ENCODE peak calls at places on chromosomes 5 and 9, in nine cellular contexts. D is A549, Z is body of pancreas, G is coronary artery, Y is heart left ventricle, H is astrocyte of the cerebellum, P is K562, V is adrenal gland, W is NB4. A is an unnamed sample.

GRCh38 chr9:5971740-5972139 is 43.7 kb downstream of the RANBP6 start:
- DNase-seq in D (no peak), Z (no peak), G (no peak), Y (no peak), H (peak), P (no peak), V (no peak), W (peak), A (peak)

GRCh38 chr5:181261320-181262085 is 560 bp upstream of the TRIM52 start:
- DNase-seq in D (peak), Z (peak), G (peak), Y (peak), H (no peak), P (peak), V (peak), W (peak), A (peak)

GRCh38 chr9:33375238-33375840 is 27.0 kb downstream of the AQP7 start:
- DNase-seq in D (no peak), Z (no peak), G (no peak), Y (no peak), H (no peak), P (no peak), V (peak), W (no peak), A (no peak)

GRCh38 chr5:54651482-54652076 is 134.0 kb downstream of the SNX18 start:
- DNase-seq in D (no peak), Z (peak), G (peak), Y (peak), H (no peak), P (no peak), V (peak), W (no peak), A (peak)

GRCh38 chr5:157556615-157557418 is 18.8 kb downstream of the ADAM19 start:
- DNase-seq in D (no peak), Z (no peak), G (peak), Y (no peak), H (no peak), P (no peak), V (no peak), W (no peak), A (no peak)

GRCh38 chr9:116806075-116806474 is 119.0 kb downstream of the TRIM32 start:
- DNase-seq in D (peak), Z (no peak), G (no peak), Y (no peak), H (peak), P (no peak), V (no peak), W (peak), A (peak)

GRCh38 chr5:179612577-179613459 is 10.7 kb downstream of the HNRNPH1 start:
- DNase-seq in D (no peak), Z (no peak), G (no peak), Y (no peak), H (no peak), P (peak), V (no peak), W (peak), A (peak)

GRCh38 chr5:15821506-15821905 is 321.5 kb downstream of the FBXL7 start:
- DNase-seq in D (no peak), Z (no peak), G (no peak), Y (no peak), H (no peak), P (no peak), V (no peak), W (no peak), A (peak)

GRCh38 chr5:171152382-171152781 is 156.7 kb upstream of the TLX3 start:
- DNase-seq in D (peak), Z (no peak), G (no peak), Y (no peak), H (no peak), P (peak), V (no peak), W (peak), A (peak)

GRCh38 chr5:142059304-142059940 is 46.6 kb upstream of the GNPDA1 start:
- DNase-seq in D (peak), Z (peak), G (no peak), Y (peak), H (no peak), P (no peak), V (peak), W (peak), A (peak)

GRCh38 chr5:150644496-150644895 is 4.0 kb downstream of the SYNPO start:
- DNase-seq in D (no peak), Z (peak), G (no peak), Y (peak), H (no peak), P (no peak), V (peak), W (no peak), A (no peak)

GRCh38 chr9:25716220-25716872 is 38.1 kb upstream of the TUSC1 start:
- DNase-seq in D (peak), Z (peak), G (no peak), Y (no peak), H (peak), P (no peak), V (peak), W (no peak), A (peak)

GRCh38 chr5:1445313-1445894 is at the start of gene SLC6A3:
- DNase-seq in D (no peak), Z (peak), G (no peak), Y (no peak), H (no peak), P (peak), V (no peak), W (no peak), A (no peak)

GRCh38 chr5:80275347-80275746 is 19.5 kb upstream of the SERINC5 start:
- DNase-seq in D (peak), Z (no peak), G (no peak), Y (no peak), H (no peak), P (peak), V (no peak), W (peak), A (peak)

GRCh38 chr9:89743216-89743575 is 138.4 kb downstream of the GADD45G start:
- DNase-seq in D (no peak), Z (no peak), G (no peak), Y (no peak), H (no peak), P (no peak), V (no peak), W (peak), A (no peak)

GRCh38 chr9:69195681-69196080 is 21.6 kb downstream of the TJP2 start:
- DNase-seq in D (no peak), Z (no peak), G (no peak), Y (no peak), H (no peak), P (no peak), V (peak), W (no peak), A (no peak)

GRCh38 chr5:100595152-100595811 is 60.1 kb downstream of the FAM174A start:
- DNase-seq in D (peak), Z (peak), G (no peak), Y (peak), H (peak), P (peak), V (peak), W (peak), A (peak)

GRCh38 chr9:89899476-89900047 is 294.8 kb downstream of the GADD45G start:
- DNase-seq in D (no peak), Z (no peak), G (no peak), Y (no peak), H (no peak), P (no peak), V (no peak), W (no peak), A (no peak)

GRCh38 chr9:90802534-90802933 is 915 bp downstream of the SYK start:
- DNase-seq in D (no peak), Z (no peak), G (no peak), Y (no peak), H (no peak), P (no peak), V (no peak), W (peak), A (no peak)

GRCh38 chr5:180703912-180704311 is 35.9 kb downstream of the OR2Y1 start:
- DNase-seq in D (no peak), Z (no peak), G (no peak), Y (no peak), H (no peak), P (no peak), V (no peak), W (no peak), A (no peak)

GRCh38 chr9:36765468-36766341 is 193.0 kb downstream of the MELK start:
- DNase-seq in D (peak), Z (peak), G (no peak), Y (peak), H (no peak), P (peak), V (peak), W (peak), A (peak)

GRCh38 chr9:124695280-124695890 is 75.7 kb downstream of the NR6A1 start:
- DNase-seq in D (peak), Z (no peak), G (no peak), Y (no peak), H (no peak), P (no peak), V (no peak), W (no peak), A (no peak)

GRCh38 chr5:96687812-96688453 is 25.8 kb downstream of the CAST start:
- DNase-seq in D (peak), Z (no peak), G (no peak), Y (no peak), H (peak), P (peak), V (no peak), W (peak), A (peak)

GRCh38 chr5:145863005-145863404 is 9.8 kb downstream of the GRXCR2 start:
- DNase-seq in D (no peak), Z (no peak), G (no peak), Y (no peak), H (no peak), P (no peak), V (no peak), W (no peak), A (no peak)

GRCh38 chr9:93133641-93134017 is 422 bp downstream of the NINJ1 start:
- DNase-seq in D (peak), Z (peak), G (peak), Y (peak), H (peak), P (peak), V (peak), W (peak), A (peak)

GRCh38 chr5:35129921-35130485 is 82.3 kb upstream of the AGXT2 start:
- DNase-seq in D (no peak), Z (peak), G (no peak), Y (no peak), H (peak), P (no peak), V (no peak), W (no peak), A (no peak)

GRCh38 chr9:133323991-133324703 is 11.8 kb downstream of the SURF6 start:
- DNase-seq in D (no peak), Z (no peak), G (no peak), Y (no peak), H (no peak), P (no peak), V (no peak), W (no peak), A (no peak)

GRCh38 chr5:96807099-96807654 is 568 bp downstream of the ERAP1 start:
- DNase-seq in D (peak), Z (peak), G (peak), Y (peak), H (no peak), P (peak), V (peak), W (peak), A (peak)

GRCh38 chr5:151082976-151083651 is 2.3 kb upstream of the TNIP1 start:
- DNase-seq in D (peak), Z (no peak), G (no peak), Y (peak), H (no peak), P (no peak), V (no peak), W (no peak), A (no peak)

GRCh38 chr9:35684921-35685320 is 4.8 kb downstream of the TPM2 start:
- DNase-seq in D (no peak), Z (no peak), G (no peak), Y (no peak), H (no peak), P (no peak), V (no peak), W (no peak), A (no peak)

GRCh38 chr5:96794757-96795156 is 13.0 kb downstream of the ERAP1 start:
- DNase-seq in D (no peak), Z (no peak), G (no peak), Y (no peak), H (no peak), P (no peak), V (no peak), W (no peak), A (no peak)

GRCh38 chr9:97790542-97790941 is 62.5 kb upstream of the FOXE1 start:
- DNase-seq in D (no peak), Z (no peak), G (no peak), Y (no peak), H (no peak), P (no peak), V (no peak), W (no peak), A (no peak)

GRCh38 chr9:125538092-125538473 is 168.9 kb downstream of the MAPKAP1 start:
- DNase-seq in D (peak), Z (peak), G (no peak), Y (no peak), H (peak), P (peak), V (peak), W (no peak), A (peak)

GRCh38 chr9:128891354-128892222 is 9.7 kb downstream of the LRRC8A start:
- DNase-seq in D (no peak), Z (no peak), G (no peak), Y (no peak), H (no peak), P (no peak), V (no peak), W (no peak), A (peak)

GRCh38 chr5:163362806-163363788 is 74.3 kb upstream of the CCNG1 start:
- DNase-seq in D (no peak), Z (no peak), G (no peak), Y (no peak), H (no peak), P (no peak), V (no peak), W (no peak), A (peak)

GRCh38 chr9:15271403-15271802 is 35.6 kb downstream of the TTC39B start:
- DNase-seq in D (no peak), Z (no peak), G (no peak), Y (no peak), H (no peak), P (peak), V (no peak), W (peak), A (no peak)
- TF ChIP-seq CTCF in D (no peak), Z (no peak), G (no peak), Y (no peak), H (no peak), P (peak), V (no peak), W (peak), A (no peak)

GRCh38 chr5:124754206-124754927 is 7.9 kb upstream of the ZNF608 start:
- DNase-seq in D (no peak), Z (no peak), G (no peak), Y (no peak), H (no peak), P (no peak), V (no peak), W (no peak), A (no peak)
- H3K4me3 ChIP-seq in D (no peak), Z (no peak), G (no peak), Y (no peak), H (no peak), P (no peak), V (no peak), W (no peak), A (no peak)

GRCh38 chr9:131475956-131476776 is 26.6 kb upstream of the POMT1 start:
- DNase-seq in D (no peak), Z (no peak), G (peak), Y (peak), H (no peak), P (no peak), V (no peak), W (no peak), A (no peak)
- TF ChIP-seq CTCF in D (peak), Z (peak), G (no peak), Y (peak), H (peak), P (peak), V (peak), W (peak), A (peak)

GRCh38 chr5:64301566-64301965 is 135.9 kb downstream of the RNF180 start:
- DNase-seq in D (no peak), Z (no peak), G (no peak), Y (no peak), H (no peak), P (no peak), V (no peak), W (no peak), A (no peak)
- H3K4me3 ChIP-seq in D (no peak), Z (no peak), G (no peak), Y (no peak), H (no peak), P (no peak), V (no peak), W (no peak), A (no peak)

DNA sequence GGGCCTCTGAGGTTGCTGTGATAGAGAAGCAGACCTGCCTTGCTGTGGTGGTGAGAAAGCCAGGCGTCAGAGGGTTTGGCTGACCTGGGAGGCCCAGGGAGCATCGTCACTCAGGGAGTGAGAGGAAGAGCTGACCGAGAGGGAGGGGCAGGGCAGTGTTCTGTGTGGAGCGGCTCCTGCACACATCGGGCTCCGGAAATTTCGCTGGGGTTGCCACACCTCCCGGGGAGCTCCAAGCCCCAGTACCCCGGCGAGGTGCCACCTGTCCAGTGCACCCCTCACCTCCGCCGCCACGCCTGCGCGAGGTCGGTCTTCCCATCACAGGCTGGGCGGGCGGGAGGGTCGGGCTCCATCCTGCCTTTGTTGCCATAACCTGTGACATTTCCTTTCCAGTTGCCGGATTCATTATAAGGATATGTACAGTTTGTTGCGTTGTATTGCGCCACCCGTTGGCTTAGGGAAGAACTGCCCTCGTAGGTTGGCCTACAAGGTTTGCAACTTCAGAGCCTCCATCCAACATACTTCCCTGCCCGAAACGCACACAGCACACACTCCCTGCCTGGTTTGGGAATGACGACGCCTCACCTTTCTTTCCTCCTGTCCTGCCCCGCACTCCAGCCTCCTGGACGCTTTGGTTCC is 223.2 kb downstream of the CACNA1B start:
- DNase-seq in D (peak), Z (no peak), G (peak), Y (no peak), H (no peak), P (no peak), V (no peak), W (peak), A (no peak)
- TF ChIP-seq CTCF in D (no peak), Z (no peak), G (no peak), Y (no peak), H (no peak), P (peak), V (no peak), W (peak), A (no peak)

DNA sequence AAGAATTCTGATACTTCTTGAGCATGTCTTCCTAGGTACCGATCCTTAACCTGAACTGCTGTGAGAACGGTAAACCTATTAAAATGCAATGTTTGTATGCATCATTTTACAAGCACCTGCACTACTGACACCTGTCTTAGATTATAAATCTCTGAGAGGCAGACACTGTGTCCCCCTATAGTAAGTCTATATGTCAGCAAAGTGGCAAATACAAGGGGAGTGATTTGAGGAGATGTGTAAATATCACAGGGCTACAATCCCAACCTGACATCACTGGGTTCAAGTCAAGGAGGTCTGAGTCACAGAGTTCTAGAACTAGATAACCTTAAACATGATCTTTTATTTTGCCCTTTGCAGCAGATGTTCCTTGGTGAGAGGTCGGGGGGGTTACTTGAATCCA is 64.1 kb downstream of the ANKH start:
- DNase-seq in D (no peak), Z (no peak), G (no peak), Y (no peak), H (no peak), P (no peak), V (no peak), W (no peak), A (no peak)
- H3K4me3 ChIP-seq in D (no peak), Z (no peak), G (no peak), Y (no peak), H (no peak), P (no peak), V (no peak), W (no peak), A (no peak)

GRCh38 chr9:137602661-137603060 is 2.8 kb upstream of the ARRDC1 start:
- DNase-seq in D (no peak), Z (no peak), G (no peak), Y (no peak), H (no peak), P (no peak), V (no peak), W (peak), A (no peak)
- TF ChIP-seq CTCF in D (no peak), Z (no peak), G (no peak), Y (no peak), H (no peak), P (no peak), V (no peak), W (no peak), A (peak)

GRCh38 chr9:19493174-19493811 is 84.5 kb downstream of the ACER2 start:
- DNase-seq in D (peak), Z (peak), G (peak), Y (peak), H (peak), P (peak), V (peak), W (peak), A (peak)

GRCh38 chr9:19495186-19496028 is 86.6 kb downstream of the ACER2 start:
- DNase-seq in D (no peak), Z (no peak), G (peak), Y (no peak), H (no peak), P (no peak), V (no peak), W (no peak), A (no peak)

GRCh38 chr9:19492775-19493173 is 84.0 kb downstream of the ACER2 start:
- DNase-seq in D (no peak), Z (no peak), G (no peak), Y (no peak), H (no peak), P (no peak), V (no peak), W (no peak), A (no peak)

GRCh38 chr9:19496321-19496720 is 87.5 kb downstream of the ACER2 start:
- DNase-seq in D (no peak), Z (no peak), G (peak), Y (no peak), H (no peak), P (no peak), V (no peak), W (no peak), A (no peak)

GRCh38 chr9:19493845-19494244 is 85.0 kb downstream of the ACER2 start:
- DNase-seq in D (no peak), Z (no peak), G (no peak), Y (no peak), H (no peak), P (no peak), V (no peak), W (no peak), A (no peak)
- H3K4me3 ChIP-seq in D (no peak), Z (no peak), G (peak), Y (no peak), H (peak), P (no peak), V (peak), W (no peak), A (no peak)

A was measured in fibroblast of the aortic adventitia.